ENCODE peak calls at places on chromosomes 3 and 15, in ten cellular contexts. One of them, this sample, is unnamed.
A peak's percentile ranks its signal among the peaks of the same experiment; 100 is the strongest.

GRCh38 chr15:70633394-70633793 is 130.0 kb downstream of the UACA start:
- DNase-seq in NCI-H69: no peak
- DNase-seq in nephron progenitor cell: no peak
- DNase-seq in SJSA1: no peak
- DNase-seq in fibroblast of pulmonary artery: peak; percentile 38
- DNase-seq in GM23338: peak; percentile 39
- DNase-seq in astrocyte of the spinal cord: no peak
- DNase-seq in head of caudate nucleus: no peak
- DNase-seq in T-helper 2 cell: no peak
- DNase-seq in HFF-Myc: no peak
- DNase-seq in this sample: no peak

GRCh38 chr15:76994001-76994400 is 925 bp upstream of the PSTPIP1 start:
- DNase-seq in T-helper 2 cell: peak; percentile 84
- DNase-seq in fibroblast of pulmonary artery: no peak
- DNase-seq in HFF-Myc: no peak
- DNase-seq in astrocyte of the spinal cord: no peak
- DNase-seq in NCI-H69: no peak
- DNase-seq in nephron progenitor cell: no peak
- DNase-seq in GM23338: no peak
- DNase-seq in head of caudate nucleus: no peak
- DNase-seq in SJSA1: no peak
- DNase-seq in this sample: no peak

GRCh38 chr3:30162579-30162978 is 443.8 kb upstream of the TGFBR2 start:
- DNase-seq in NCI-H69: peak; percentile 69
- DNase-seq in head of caudate nucleus: no peak
- DNase-seq in nephron progenitor cell: no peak
- DNase-seq in astrocyte of the spinal cord: peak; percentile 88
- DNase-seq in SJSA1: no peak
- DNase-seq in HFF-Myc: peak; percentile 66
- DNase-seq in GM23338: no peak
- DNase-seq in T-helper 2 cell: no peak
- DNase-seq in fibroblast of pulmonary artery: peak; percentile 81
- DNase-seq in this sample: no peak

GRCh38 chr3:99808163-99808794 is 9.4 kb upstream of the CMSS1 start:
- DNase-seq in GM23338: peak; percentile 86
- DNase-seq in fibroblast of pulmonary artery: peak; percentile 90
- DNase-seq in SJSA1: peak; percentile 41
- DNase-seq in NCI-H69: peak; percentile 57
- DNase-seq in T-helper 2 cell: peak; percentile 47
- DNase-seq in head of caudate nucleus: peak; percentile 33
- DNase-seq in nephron progenitor cell: peak; percentile 52
- DNase-seq in HFF-Myc: peak; percentile 72
- DNase-seq in astrocyte of the spinal cord: peak; percentile 83
- DNase-seq in this sample: no peak

GRCh38 chr3:88896026-88896425 is 211.4 kb upstream of the EPHA3 start:
- DNase-seq in head of caudate nucleus: no peak
- DNase-seq in astrocyte of the spinal cord: no peak
- DNase-seq in NCI-H69: no peak
- DNase-seq in T-helper 2 cell: no peak
- DNase-seq in nephron progenitor cell: no peak
- DNase-seq in SJSA1: no peak
- DNase-seq in GM23338: no peak
- DNase-seq in fibroblast of pulmonary artery: no peak
- DNase-seq in HFF-Myc: no peak
- DNase-seq in this sample: no peak

GRCh38 chr15:25504307-25504706 is 65.5 kb upstream of the UBE3A start:
- DNase-seq in GM23338: no peak
- DNase-seq in fibroblast of pulmonary artery: no peak
- DNase-seq in HFF-Myc: no peak
- DNase-seq in astrocyte of the spinal cord: peak; percentile 62
- DNase-seq in T-helper 2 cell: no peak
- DNase-seq in NCI-H69: no peak
- DNase-seq in SJSA1: peak; percentile 31
- DNase-seq in head of caudate nucleus: no peak
- DNase-seq in nephron progenitor cell: no peak
- DNase-seq in this sample: no peak

GRCh38 chr3:12308517-12308916 is 19.6 kb downstream of the PPARG start:
- DNase-seq in nephron progenitor cell: no peak
- DNase-seq in HFF-Myc: peak; percentile 76
- DNase-seq in head of caudate nucleus: no peak
- DNase-seq in NCI-H69: no peak
- DNase-seq in T-helper 2 cell: no peak
- DNase-seq in astrocyte of the spinal cord: peak; percentile 91
- DNase-seq in GM23338: no peak
- DNase-seq in SJSA1: no peak
- DNase-seq in fibroblast of pulmonary artery: peak; percentile 83
- DNase-seq in this sample: no peak

GRCh38 chr15:80252281-80252619 is 237 bp upstream of the CTXND1 start:
- DNase-seq in SJSA1: no peak
- DNase-seq in NCI-H69: peak; percentile 62
- DNase-seq in head of caudate nucleus: no peak
- DNase-seq in astrocyte of the spinal cord: no peak
- DNase-seq in nephron progenitor cell: no peak
- DNase-seq in HFF-Myc: no peak
- DNase-seq in GM23338: no peak
- DNase-seq in fibroblast of pulmonary artery: no peak
- DNase-seq in T-helper 2 cell: no peak
- DNase-seq in this sample: no peak

GRCh38 chr3:131454501-131454900 is 48.3 kb downstream of the MRPL3 start:
- DNase-seq in GM23338: no peak
- DNase-seq in HFF-Myc: no peak
- DNase-seq in NCI-H69: no peak
- DNase-seq in fibroblast of pulmonary artery: peak; percentile 38
- DNase-seq in nephron progenitor cell: no peak
- DNase-seq in head of caudate nucleus: no peak
- DNase-seq in astrocyte of the spinal cord: peak; percentile 30
- DNase-seq in T-helper 2 cell: no peak
- DNase-seq in SJSA1: no peak
- DNase-seq in this sample: no peak

GRCh38 chr3:160400048-160400630 is 689 bp downstream of the SMC4 start:
- DNase-seq in NCI-H69: peak; percentile 63
- DNase-seq in T-helper 2 cell: peak; percentile 58
- DNase-seq in head of caudate nucleus: peak; percentile 4
- DNase-seq in SJSA1: no peak
- DNase-seq in nephron progenitor cell: peak; percentile 53
- DNase-seq in HFF-Myc: no peak
- DNase-seq in GM23338: peak; percentile 27
- DNase-seq in fibroblast of pulmonary artery: peak; percentile 73
- DNase-seq in astrocyte of the spinal cord: peak; percentile 58
- DNase-seq in this sample: peak; percentile 11

GRCh38 chr3:195699860-195700259 is 20.9 kb upstream of the MUC20 start:
- DNase-seq in T-helper 2 cell: no peak
- DNase-seq in nephron progenitor cell: no peak
- DNase-seq in SJSA1: no peak
- DNase-seq in GM23338: no peak
- DNase-seq in HFF-Myc: no peak
- DNase-seq in NCI-H69: no peak
- DNase-seq in head of caudate nucleus: no peak
- DNase-seq in astrocyte of the spinal cord: no peak
- DNase-seq in fibroblast of pulmonary artery: no peak
- DNase-seq in this sample: no peak